ENCODE peak calls at places on chromosome 22, in seven cellular contexts. C, Q, S, N, V, M and K are unnamed samples.

GRCh38 chr22:44159230-44159629 is 21.5 kb upstream of the PARVG start:
- DNase-seq in N (no peak), S (no peak), M (peak), Q (no peak), C (no peak), V (no peak), K (no peak)

GRCh38 chr22:24051568-24051967 is 40.5 kb downstream of the CABIN1 start:
- DNase-seq in S (no peak), N (no peak), C (no peak), V (no peak), M (no peak), Q (no peak), K (no peak)

GRCh38 chr22:19406281-19406811 is 25.2 kb downstream of the HIRA start:
- DNase-seq in C (no peak), N (no peak), V (no peak), M (no peak), S (no peak), Q (no peak), K (no peak)

GRCh38 chr22:29385305-29385704 is 3.1 kb downstream of the AP1B1 start:
- DNase-seq in N (no peak), S (no peak), M (no peak), C (no peak), V (no peak), Q (no peak), K (no peak)

GRCh38 chr22:17085277-17086091 is 684 bp downstream of the IL17RA start:
- DNase-seq in N (no peak), M (peak), Q (peak), C (no peak), S (peak), V (no peak), K (peak)

GRCh38 chr22:23217171-23218052 is 37.1 kb downstream of the BCR start:
- DNase-seq in C (no peak), S (peak), N (no peak), Q (no peak), V (peak), M (no peak), K (no peak)

GRCh38 chr22:42630901-42631602 is 9.3 kb downstream of the ATP5MGL start:
- DNase-seq in V (no peak), Q (no peak), M (no peak), C (no peak), N (no peak), S (peak), K (peak)

GRCh38 chr22:27438271-27438980 is 363.1 kb downstream of the MN1 start:
- DNase-seq in V (no peak), Q (peak), S (peak), C (no peak), M (no peak), N (no peak), K (no peak)

GRCh38 chr22:35915477-35916013 is 113.1 kb downstream of the RBFOX2 start:
- DNase-seq in C (no peak), M (no peak), N (no peak), S (no peak), Q (peak), V (no peak), K (peak)

GRCh38 chr22:25057013-25057881 is 104.7 kb downstream of the KIAA1671 start:
- DNase-seq in S (peak), V (peak), Q (peak), C (no peak), N (peak), M (peak), K (peak)

GRCh38 chr22:42856179-42856864 is 751 bp downstream of the ARFGAP3 start:
- DNase-seq in M (peak), C (no peak), N (peak), Q (peak), S (peak), V (peak), K (no peak)

GRCh38 chr22:19941365-19942070 is at the start of the genes COMT and TXNRD2:
- DNase-seq in C (no peak), S (peak), V (peak), N (peak), M (peak), Q (peak), K (peak)

GRCh38 chr22:20491346-20491745 is 4.2 kb downstream of the KLHL22 start:
- DNase-seq in S (no peak), V (no peak), N (no peak), Q (no peak), C (no peak), M (no peak), K (no peak)

GRCh38 chr22:24106385-24107381 is 74.6 kb upstream of the SUSD2 start:
- DNase-seq in M (peak), N (peak), V (no peak), Q (peak), C (no peak), S (no peak), K (no peak)

GRCh38 chr22:19504900-19505734 is 19.1 kb downstream of the CLDN5 start:
- DNase-seq in V (no peak), C (no peak), S (no peak), M (no peak), Q (no peak), N (no peak), K (no peak)

GRCh38 chr22:47053013-47053864 is 290.8 kb downstream of the TBC1D22A start:
- DNase-seq in N (no peak), Q (no peak), C (no peak), V (no peak), S (peak), M (no peak), K (no peak)

GRCh38 chr22:44005524-44005923 is 18.6 kb upstream of the PARVB start:
- DNase-seq in Q (no peak), M (no peak), V (peak), N (no peak), C (no peak), S (no peak), K (no peak)

GRCh38 chr22:46012182-46012880 is 35.4 kb upstream of the WNT7B start:
- DNase-seq in Q (no peak), V (no peak), S (no peak), M (peak), N (no peak), C (no peak), K (no peak)
- H3K27ac ChIP-seq in Q (peak), V (no peak), S (no peak), M (peak), N (no peak), C (peak), K (no peak)

GRCh38 chr22:30964858-30965257 is 3.7 kb downstream of the MORC2 start:
- DNase-seq in N (no peak), S (no peak), M (no peak), C (no peak), Q (no peak), V (no peak), K (no peak)
- H3K4me3 ChIP-seq in N (peak), S (no peak), M (no peak), C (no peak), Q (no peak), V (no peak), K (no peak)

GRCh38 chr22:40220316-40221054 is 42.8 kb downstream of the TNRC6B start:
- DNase-seq in N (no peak), V (no peak), C (no peak), Q (no peak), S (no peak), M (no peak), K (peak)
- H3K27ac ChIP-seq in N (no peak), V (no peak), C (peak), Q (no peak), S (no peak), M (peak), K (peak)

GRCh38 chr22:50249382-50250248 is 1.4 kb downstream of the HDAC10 start:
- DNase-seq in V (no peak), S (peak), N (no peak), M (no peak), Q (no peak), C (no peak), K (no peak)
- H3K4me3 ChIP-seq in V (no peak), S (no peak), N (peak), M (peak), Q (no peak), C (peak), K (no peak)

DNA sequence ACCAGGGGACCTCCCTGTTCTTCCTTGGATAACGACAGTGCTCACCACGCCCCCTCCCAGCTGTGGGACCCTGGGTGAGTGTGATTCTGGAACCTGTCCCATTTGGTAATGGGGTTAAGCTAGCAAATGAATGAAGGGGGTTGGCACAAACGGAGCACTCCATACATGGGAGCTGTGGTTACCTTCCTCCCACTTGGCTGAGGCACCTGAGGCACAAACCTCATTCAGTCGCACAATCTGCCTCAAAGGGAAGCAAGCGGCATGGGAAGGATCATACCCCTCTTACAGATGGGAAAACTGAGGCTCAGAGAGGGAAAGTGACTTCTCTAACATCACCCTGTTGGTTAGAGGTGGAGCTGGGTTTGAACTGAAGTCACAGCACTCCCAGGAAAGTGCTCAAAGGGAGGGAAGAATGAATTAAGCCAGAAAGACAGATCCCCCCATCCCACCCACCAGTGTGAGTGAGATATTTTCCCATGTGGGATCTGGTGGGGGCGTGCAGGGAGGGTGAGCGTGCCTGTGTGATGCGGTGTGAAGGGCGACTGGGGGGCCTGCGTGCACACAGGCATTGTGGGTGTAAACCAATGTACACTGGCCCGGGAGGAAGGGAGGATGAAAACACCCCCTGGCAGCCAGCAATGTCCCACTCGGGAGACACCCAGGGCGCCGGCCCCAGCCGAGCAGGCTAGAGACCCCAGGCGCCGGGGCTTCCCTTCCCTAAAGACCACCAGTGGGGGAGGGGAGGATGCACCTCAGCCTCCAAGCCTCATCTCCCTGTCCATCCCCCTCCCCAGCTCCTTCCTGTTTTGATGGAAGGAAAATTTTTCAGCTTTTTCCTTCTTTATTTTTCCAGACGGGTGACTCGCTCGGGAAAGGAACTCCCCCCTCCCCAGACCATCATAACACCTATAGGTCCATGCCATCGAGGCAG is 7.9 kb upstream of the PDGFB start:
- DNase-seq in Q (no peak), M (no peak), C (no peak), V (no peak), N (no peak), S (no peak), K (peak)
- H3K27ac ChIP-seq in Q (peak), M (no peak), C (no peak), V (peak), N (no peak), S (peak), K (peak)

GRCh38 chr22:38699784-38700183 is 959 bp downstream of the JOSD1 start:
- DNase-seq in N (no peak), S (no peak), M (no peak), C (no peak), Q (peak), V (no peak), K (no peak)

GRCh38 chr22:38697055-38697980 is 3.4 kb downstream of the JOSD1 start:
- DNase-seq in M (no peak), Q (peak), V (peak), S (no peak), N (no peak), C (no peak), K (peak)

GRCh38 chr22:38700271-38700788 is 413 bp downstream of the JOSD1 start:
- DNase-seq in M (peak), S (peak), Q (peak), N (no peak), V (peak), C (no peak), K (peak)

GRCh38 chr22:38699143-38699542 is 1.6 kb downstream of the JOSD1 start:
- DNase-seq in S (no peak), V (no peak), Q (no peak), N (peak), M (no peak), C (no peak), K (no peak)

GRCh38 chr22:38698407-38699094 is 2.2 kb downstream of the JOSD1 start:
- DNase-seq in N (no peak), S (no peak), C (no peak), V (no peak), M (no peak), Q (no peak), K (no peak)
- H3K4me3 ChIP-seq in N (peak), S (peak), C (peak), V (peak), M (peak), Q (no peak), K (peak)

GRCh38 chr22:45210577-45211431 is 29.9 kb downstream of the KIAA0930 start:
- DNase-seq in S (no peak), M (no peak), C (no peak), Q (no peak), V (no peak), N (no peak), K (no peak)
- H3K27ac ChIP-seq in S (no peak), M (no peak), C (no peak), Q (peak), V (no peak), N (no peak), K (peak)

GRCh38 chr22:38572065-38572464 is 2.1 kb upstream of the DMC1 start:
- DNase-seq in Q (peak), C (no peak), M (peak), V (peak), S (no peak), N (peak), K (peak)

GRCh38 chr22:38570841-38571364 is 920 bp upstream of the DMC1 start:
- DNase-seq in C (no peak), Q (no peak), M (peak), N (peak), V (no peak), S (peak), K (peak)

GRCh38 chr22:38569181-38569971 is 607 bp downstream of the DMC1 start:
- DNase-seq in C (no peak), V (peak), M (peak), S (peak), Q (no peak), N (peak), K (no peak)

GRCh38 chr22:38567531-38568245 is 2.3 kb downstream of the DMC1 start:
- DNase-seq in N (no peak), V (no peak), C (no peak), Q (no peak), S (no peak), M (no peak), K (no peak)

DNA sequence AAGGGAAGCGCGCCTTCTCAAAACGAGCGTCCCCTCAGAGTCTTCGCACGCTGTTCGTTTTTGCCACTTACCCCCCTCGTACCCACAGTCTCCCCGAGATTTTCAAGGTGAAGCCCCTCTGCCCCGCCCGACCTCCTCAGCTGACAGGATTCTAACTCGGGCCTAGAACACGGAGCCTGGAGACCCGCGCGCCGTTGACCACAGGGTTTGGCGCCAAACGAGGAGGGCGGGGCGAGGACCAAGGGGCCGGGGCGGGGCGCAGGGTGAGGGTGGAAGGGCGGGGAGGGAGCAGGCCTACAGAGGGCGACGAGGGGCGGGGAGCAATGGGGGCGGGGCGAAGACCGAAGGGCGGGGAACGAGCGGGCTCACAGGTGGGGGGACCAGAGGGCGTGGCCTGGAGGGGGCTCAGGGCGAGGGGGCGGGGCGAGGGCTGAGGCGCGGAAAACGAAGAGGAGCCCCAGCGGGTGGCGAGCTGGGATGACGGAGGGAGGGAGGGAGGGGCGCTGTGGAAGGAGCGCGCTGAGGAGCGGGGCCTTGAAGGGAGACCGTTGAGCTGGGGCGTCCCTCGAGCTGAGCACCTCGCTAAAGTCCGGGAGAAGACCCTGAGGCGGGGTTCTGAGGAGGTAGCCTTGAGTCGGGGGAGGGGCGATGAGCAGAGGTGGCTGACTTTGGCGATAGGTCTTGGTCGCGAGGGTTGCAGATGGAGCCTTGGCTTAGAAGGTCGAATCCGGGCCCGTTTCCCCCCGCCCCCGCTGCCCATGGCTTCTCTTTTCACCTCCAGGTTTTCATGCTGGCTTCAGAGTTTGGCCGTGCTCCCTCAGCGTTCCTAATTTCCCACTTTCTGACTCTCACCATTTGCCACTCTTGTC is at the start of gene DMC1:
- DNase-seq in M (peak), Q (peak), S (peak), N (peak), C (peak), V (peak), K (peak)
- H3K4me3 ChIP-seq in M (peak), Q (peak), S (peak), N (peak), C (peak), V (peak), K (peak)

DNA sequence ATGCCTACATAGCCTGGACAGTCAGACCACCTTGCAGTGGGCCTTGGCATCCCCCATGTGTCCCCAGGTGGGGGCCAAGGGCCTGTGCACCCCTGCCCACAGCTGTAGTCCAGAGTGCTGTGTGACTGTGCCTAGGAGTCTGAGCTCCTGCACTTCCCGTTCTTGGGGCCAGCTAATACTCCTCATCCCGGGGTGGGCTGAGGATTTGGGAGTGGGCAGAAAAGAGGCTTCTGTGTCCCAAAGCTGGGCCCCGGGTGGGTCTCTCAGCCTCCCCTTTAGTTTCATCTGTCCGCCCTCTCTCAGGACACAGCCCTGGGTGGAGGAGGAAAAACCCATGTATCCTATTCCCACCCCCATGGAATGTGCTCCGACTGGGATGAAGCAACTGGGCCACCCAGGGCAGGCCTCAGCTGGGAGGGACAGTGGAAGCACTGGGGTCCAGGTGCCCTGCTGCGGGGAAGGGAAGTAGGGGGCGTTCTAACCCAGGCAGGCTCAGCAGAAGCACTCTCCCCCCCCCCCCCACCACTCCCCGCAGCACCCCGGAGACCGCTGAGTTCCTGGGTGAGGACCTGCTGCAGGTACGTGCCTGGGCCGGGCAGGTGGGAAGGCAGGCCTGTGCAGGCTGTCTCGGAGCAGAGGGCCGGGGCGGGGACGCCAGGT is 1.3 kb downstream of the SH3BP1 start:
- DNase-seq in C (no peak), M (peak), V (no peak), N (no peak), S (no peak), Q (no peak), K (no peak)
- H3K27ac ChIP-seq in C (peak), M (peak), V (no peak), N (peak), S (no peak), Q (no peak), K (no peak)

DNA sequence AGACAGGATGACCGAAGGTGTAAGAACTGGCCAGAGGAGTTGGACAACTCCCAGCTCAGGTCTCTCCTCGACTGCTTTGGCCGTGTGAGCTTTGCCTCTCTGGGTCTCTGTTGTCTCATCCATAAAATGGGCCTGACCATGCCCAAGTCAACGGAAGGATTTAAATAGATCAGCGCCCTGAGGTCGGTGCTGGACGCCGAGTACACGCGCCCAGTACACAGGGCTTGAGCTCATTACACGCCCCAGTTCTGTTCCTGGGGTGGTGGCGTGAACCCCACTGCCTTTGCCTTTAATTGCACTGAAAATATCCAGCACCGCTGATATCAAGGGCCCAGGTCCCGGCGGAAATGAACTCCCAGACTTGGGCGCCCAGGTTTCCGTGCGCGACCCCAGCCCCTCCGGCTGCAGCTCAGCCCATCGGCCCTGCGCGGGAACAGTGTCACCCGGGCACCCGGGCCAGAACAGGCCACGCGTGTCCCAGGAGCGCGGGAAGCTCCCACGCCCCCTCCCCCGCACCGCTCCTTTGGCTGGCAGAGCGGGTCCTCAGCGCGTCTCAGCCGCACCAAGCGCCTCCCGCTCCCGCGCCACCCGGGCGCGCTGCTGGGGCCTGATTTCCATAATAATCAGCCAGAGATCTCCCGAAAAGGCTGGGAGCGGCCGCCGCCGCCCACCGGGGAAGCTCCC is 42.2 kb downstream of the CYTH4 start:
- DNase-seq in Q (no peak), N (no peak), S (no peak), M (no peak), C (no peak), V (no peak), K (no peak)
- H3K4me3 ChIP-seq in Q (no peak), N (no peak), S (no peak), M (peak), C (no peak), V (no peak), K (no peak)